ENCODE peak calls at places on chromosomes 7 and 10, in seven cellular contexts. C is fibroblast of lung, W is fibroblast of mammary gland, J is lower leg skin, Y is tibial artery, S is GM12878, F is cardiac muscle cell. I is an unnamed sample.

GRCh38 chr7:142670504-142670903 is 78.8 kb upstream of the PRSS1 start:
- DNase-seq in C (no peak), W (no peak), J (no peak), Y (no peak), S (no peak), F (no peak), I (no peak)

GRCh38 chr10:90787906-90788491 is 69.8 kb downstream of the HTR7 start:
- DNase-seq in C (peak), W (peak), J (no peak), Y (no peak), S (no peak), F (peak), I (peak)

GRCh38 chr10:110840225-110840922 is 31.4 kb upstream of the PDCD4 start:
- DNase-seq in C (no peak), W (no peak), J (peak), Y (peak), S (no peak), F (no peak), I (no peak)

GRCh38 chr10:69936091-69936490 is 116.6 kb upstream of the MACROH2A2 start:
- DNase-seq in C (no peak), W (no peak), J (no peak), Y (no peak), S (no peak), F (no peak), I (peak)

GRCh38 chr7:17401806-17402627 is 103.6 kb downstream of the AHR start:
- DNase-seq in C (no peak), W (no peak), J (no peak), Y (no peak), S (peak), F (no peak), I (peak)

GRCh38 chr10:90621577-90621976 is 236.3 kb downstream of the HTR7 start:
- DNase-seq in C (peak), W (peak), J (no peak), Y (no peak), S (no peak), F (peak), I (no peak)

GRCh38 chr10:97539523-97540200 is 32.9 kb upstream of the ANKRD2 start:
- DNase-seq in C (peak), W (peak), J (no peak), Y (no peak), S (no peak), F (no peak), I (no peak)

GRCh38 chr10:71975891-71976725 is 11.9 kb downstream of the CHST3 start:
- DNase-seq in C (peak), W (peak), J (no peak), Y (peak), S (no peak), F (no peak), I (no peak)

GRCh38 chr7:47477191-47478016 is 104.5 kb downstream of the TNS3 start:
- DNase-seq in C (no peak), W (no peak), J (no peak), Y (no peak), S (no peak), F (no peak), I (no peak)

GRCh38 chr7:517848-518629 is 1.6 kb downstream of the PDGFA start:
- DNase-seq in C (peak), W (peak), J (no peak), Y (peak), S (no peak), F (peak), I (peak)

GRCh38 chr7:121621947-121622346 is 225.8 kb upstream of the FAM3C start:
- DNase-seq in C (no peak), W (no peak), J (no peak), Y (no peak), S (no peak), F (no peak), I (no peak)

GRCh38 chr7:2162959-2163358 is 69.8 kb downstream of the MAD1L1 start:
- DNase-seq in C (peak), W (peak), J (no peak), Y (peak), S (no peak), F (no peak), I (no peak)

GRCh38 chr7:32453286-32454011 is 36.7 kb downstream of the LSM5 start:
- DNase-seq in C (no peak), W (no peak), J (peak), Y (no peak), S (no peak), F (no peak), I (no peak)

GRCh38 chr7:188727-189500 is 3.5 kb upstream of the FAM20C start:
- DNase-seq in C (no peak), W (no peak), J (no peak), Y (no peak), S (no peak), F (no peak), I (no peak)

GRCh38 chr10:86186633-86187032 is 180.0 kb downstream of the GRID1 start:
- DNase-seq in C (no peak), W (no peak), J (peak), Y (no peak), S (no peak), F (no peak), I (no peak)

GRCh38 chr10:12214763-12215218 is 18.8 kb downstream of the CDC123 start:
- DNase-seq in C (peak), W (peak), J (no peak), Y (no peak), S (no peak), F (peak), I (peak)

GRCh38 chr7:9870674-9871073 is 1103.0 kb upstream of the PHF14 start:
- DNase-seq in C (no peak), W (no peak), J (no peak), Y (no peak), S (no peak), F (no peak), I (no peak)

GRCh38 chr10:101615760-101616116 is 27.6 kb downstream of the DPCD start:
- DNase-seq in C (no peak), W (no peak), J (no peak), Y (no peak), S (no peak), F (no peak), I (no peak)

GRCh38 chr7:91941450-91941849 is 788 bp downstream of the AKAP9 start:
- DNase-seq in C (peak), W (peak), J (no peak), Y (no peak), S (no peak), F (peak), I (peak)

GRCh38 chr7:90178592-90179279 is 24.5 kb downstream of the STEAP1 start:
- DNase-seq in C (peak), W (peak), J (no peak), Y (no peak), S (peak), F (no peak), I (peak)

GRCh38 chr10:70939397-70939796 is 51.0 kb upstream of the PCBD1 start:
- DNase-seq in C (no peak), W (no peak), J (no peak), Y (no peak), S (no peak), F (no peak), I (no peak)

GRCh38 chr7:30510124-30511074 is 5.8 kb upstream of the GGCT start:
- DNase-seq in C (peak), W (peak), J (no peak), Y (no peak), S (no peak), F (peak), I (peak)

GRCh38 chr7:137020351-137020750 is 151.9 kb downstream of the CHRM2 start:
- DNase-seq in C (no peak), W (no peak), J (no peak), Y (no peak), S (no peak), F (no peak), I (no peak)

GRCh38 chr7:151094675-151095074 is 8.4 kb downstream of the AGAP3 start:
- DNase-seq in C (no peak), W (peak), J (no peak), Y (no peak), S (no peak), F (no peak), I (no peak)

GRCh38 chr10:33248638-33249037 is 85.8 kb downstream of the NRP1 start:
- DNase-seq in C (peak), W (peak), J (no peak), Y (no peak), S (no peak), F (no peak), I (peak)

GRCh38 chr10:100999742-101000601 is at the start of gene LZTS2:
- DNase-seq in C (peak), W (no peak), J (no peak), Y (peak), S (no peak), F (peak), I (no peak)

GRCh38 chr10:17787087-17787942 is 21.8 kb upstream of the MRC1 start:
- DNase-seq in C (peak), W (peak), J (no peak), Y (no peak), S (no peak), F (no peak), I (no peak)

GRCh38 chr7:32290015-32290414 is 200.2 kb downstream of the LSM5 start:
- DNase-seq in C (no peak), W (no peak), J (no peak), Y (no peak), S (no peak), F (no peak), I (no peak)

GRCh38 chr7:118040562-118040961 is 143.4 kb upstream of the LSM8 start:
- DNase-seq in C (no peak), W (no peak), J (no peak), Y (no peak), S (peak), F (no peak), I (no peak)

GRCh38 chr7:155451522-155452239 is 6.2 kb upstream of the EN2 start:
- DNase-seq in C (no peak), W (no peak), J (no peak), Y (no peak), S (no peak), F (no peak), I (no peak)

GRCh38 chr7:150992833-150993302 is 2.1 kb downstream of the NOS3 start:
- DNase-seq in C (no peak), W (no peak), J (no peak), Y (no peak), S (no peak), F (peak), I (peak)

GRCh38 chr10:115826391-115826790 is 446.6 kb downstream of the GFRA1 start:
- DNase-seq in C (no peak), W (no peak), J (no peak), Y (no peak), S (no peak), F (no peak), I (no peak)

GRCh38 chr7:136594739-136595144 is 273.7 kb upstream of the CHRM2 start:
- DNase-seq in C (no peak), W (no peak), J (no peak), Y (no peak), S (no peak), F (no peak), I (no peak)

GRCh38 chr7:114048386-114049235 is 129.8 kb upstream of the PPP1R3A start:
- DNase-seq in C (peak), W (peak), J (no peak), Y (no peak), S (no peak), F (no peak), I (no peak)
- H3K4me3 ChIP-seq in C (no peak), W (no peak), J (no peak), Y (peak), S (no peak), F (no peak), I (no peak)

GRCh38 chr10:13470270-13470669 is 58.5 kb downstream of the BEND7 start:
- DNase-seq in C (no peak), W (no peak), J (no peak), Y (no peak), S (no peak), F (no peak), I (no peak)
- TF ChIP-seq CTCF in C (peak), W (peak), J (no peak), Y (no peak), S (peak), F (no peak), I (peak)

DNA sequence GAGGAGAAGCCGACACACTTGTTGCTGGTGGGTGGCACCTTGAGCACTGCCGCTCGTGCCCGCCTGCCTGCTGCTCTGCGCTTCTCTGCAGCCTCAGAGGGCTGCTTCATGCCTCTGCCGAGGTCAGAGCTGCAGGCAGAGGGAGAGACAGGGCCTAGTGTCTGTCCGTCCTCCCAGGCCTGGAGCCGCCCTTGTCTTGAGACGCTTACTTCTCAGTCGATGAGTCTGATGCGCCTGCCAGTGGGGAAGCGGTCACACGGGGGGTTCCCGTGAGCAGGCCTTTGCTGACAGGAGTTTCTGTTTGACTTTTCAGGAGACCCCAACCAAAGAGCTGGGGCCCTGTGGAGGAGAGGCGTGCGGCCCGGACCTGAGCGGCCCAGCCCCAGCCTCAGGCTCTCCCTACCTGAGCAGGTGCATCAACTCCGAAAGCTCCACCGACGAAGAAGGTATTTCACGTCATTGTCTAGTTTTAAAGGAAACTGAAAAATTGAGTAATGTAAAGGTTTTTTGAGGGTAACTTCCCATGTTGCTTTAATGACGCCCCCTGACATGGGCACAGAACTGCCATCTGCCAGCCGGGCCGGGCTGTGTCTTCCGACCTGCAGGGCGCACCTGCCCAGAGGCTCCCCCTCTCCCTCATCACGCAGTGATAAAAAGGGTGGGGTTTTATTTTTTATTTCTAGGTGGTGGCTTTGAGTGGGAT is 7.8 kb upstream of the BHLHA15 start:
- DNase-seq in C (no peak), W (no peak), J (peak), Y (no peak), S (no peak), F (no peak), I (peak)
- H3K4me3 ChIP-seq in C (no peak), W (no peak), J (no peak), Y (no peak), S (peak), F (no peak), I (peak)

DNA sequence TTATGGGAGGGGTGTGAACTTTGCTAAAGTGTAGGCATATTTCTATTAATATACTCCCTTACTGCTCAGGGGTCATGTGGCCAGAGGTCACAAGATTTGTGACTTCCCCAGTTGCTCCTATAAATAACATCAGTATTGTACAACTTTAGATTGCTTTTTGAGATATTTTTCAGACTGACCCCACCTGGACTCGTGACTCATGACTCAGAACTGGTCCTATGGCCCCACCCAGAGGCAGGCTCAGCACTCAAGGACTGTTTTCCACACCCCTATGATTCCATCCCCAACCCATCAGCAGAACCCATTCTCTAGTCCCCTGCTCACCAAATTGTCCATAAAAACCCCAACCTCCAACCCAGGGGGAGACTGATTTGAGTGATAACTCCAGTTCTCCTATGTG is 2.7 kb upstream of the CUL2 start:
- DNase-seq in C (no peak), W (peak), J (no peak), Y (no peak), S (no peak), F (no peak), I (peak)
- TF ChIP-seq CTCF in C (no peak), W (no peak), J (no peak), Y (no peak), S (no peak), F (no peak), I (no peak)

GRCh38 chr10:28807760-28808613 is 130.7 kb downstream of the BAMBI start:
- DNase-seq in C (peak), W (no peak), J (no peak), Y (no peak), S (no peak), F (peak), I (no peak)
- H3K4me3 ChIP-seq in C (no peak), W (no peak), J (no peak), Y (peak), S (no peak), F (peak), I (no peak)

DNA sequence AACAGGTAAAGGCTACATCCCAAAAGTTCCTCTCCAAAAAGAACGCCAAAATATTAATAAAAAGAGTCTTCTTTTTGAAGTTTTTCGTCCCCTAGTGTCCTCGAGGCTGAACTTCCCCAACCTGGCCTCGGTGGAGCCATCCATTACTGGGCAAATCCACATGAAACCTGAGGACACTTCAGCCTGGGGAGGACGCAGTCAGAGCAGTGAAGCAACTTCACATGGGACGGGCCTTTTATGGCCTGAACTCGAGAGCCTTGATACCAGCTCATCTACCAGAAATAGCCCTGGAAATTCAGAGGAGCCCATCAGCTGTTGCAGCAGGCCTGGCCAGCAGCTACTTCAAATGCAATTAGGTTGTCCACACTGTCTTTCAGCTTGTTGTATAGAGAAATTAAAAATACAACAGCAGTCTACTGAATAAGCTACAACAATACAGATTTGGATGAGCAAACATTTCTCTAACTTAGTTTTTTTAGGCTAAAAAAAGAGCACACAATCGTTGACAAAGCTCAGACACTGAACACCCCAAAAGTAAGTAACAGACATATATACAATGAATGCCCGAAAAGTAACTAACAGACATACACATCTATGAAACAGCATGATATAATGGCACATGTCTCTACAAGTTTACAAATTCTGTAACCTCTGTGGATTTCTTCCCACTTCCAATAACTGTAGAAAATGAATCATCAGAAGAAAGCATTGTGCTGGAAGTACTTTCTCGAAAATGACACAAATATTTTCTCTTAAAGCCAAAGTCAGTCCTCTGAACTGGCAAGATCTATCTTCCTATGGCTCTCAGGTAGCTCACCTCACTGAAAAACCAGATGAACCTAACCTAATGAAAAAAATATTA is at the start of gene SVIL:
- DNase-seq in C (peak), W (peak), J (peak), Y (peak), S (no peak), F (peak), I (no peak)
- TF ChIP-seq CTCF in C (no peak), W (no peak), J (no peak), Y (peak), S (no peak), F (no peak), I (no peak)

DNA sequence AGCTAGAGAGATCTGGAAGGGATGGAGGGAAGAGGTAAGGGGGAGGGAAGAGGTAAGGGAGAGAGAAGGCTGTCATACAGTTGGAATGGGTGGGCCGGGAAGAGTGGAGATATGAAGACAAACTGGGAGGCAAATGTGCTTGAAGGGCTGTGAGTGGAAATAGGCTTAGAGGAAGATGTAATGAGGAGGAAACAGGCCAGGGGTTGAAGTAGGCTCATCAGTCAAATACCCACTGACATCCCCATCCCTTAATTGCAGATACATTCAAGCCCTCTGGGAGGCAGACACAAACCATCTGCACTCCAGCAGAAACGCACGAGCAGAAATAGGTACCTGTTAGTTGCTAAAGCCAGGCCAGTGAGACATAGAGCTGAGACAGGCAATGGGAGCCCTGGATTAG is 2.1 kb downstream of the SYNPO2L start:
- DNase-seq in C (peak), W (peak), J (no peak), Y (no peak), S (no peak), F (peak), I (peak)
- H3K4me3 ChIP-seq in C (no peak), W (no peak), J (no peak), Y (no peak), S (no peak), F (no peak), I (no peak)

DNA sequence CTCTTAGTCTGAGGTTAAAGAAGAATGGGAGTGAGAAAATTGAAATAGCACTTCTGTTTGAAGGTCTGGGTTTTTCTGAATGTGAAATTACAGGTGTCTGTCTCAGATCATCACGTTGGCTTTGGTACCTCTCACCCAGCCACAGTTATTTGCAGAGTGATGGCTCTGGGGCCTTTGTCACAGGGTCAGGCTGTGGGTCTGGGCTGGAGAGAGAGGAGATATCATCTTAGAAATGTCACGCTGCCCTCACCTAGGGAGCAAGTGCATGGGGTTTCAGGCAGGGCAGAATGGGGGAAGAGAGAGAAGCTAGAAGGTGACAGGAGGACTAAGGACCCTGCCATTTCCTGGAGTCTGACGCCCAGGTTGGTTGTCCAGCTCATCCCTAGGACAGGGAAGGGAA is 127.2 kb downstream of the CFAP58 start:
- DNase-seq in C (no peak), W (no peak), J (no peak), Y (no peak), S (no peak), F (no peak), I (no peak)
- TF ChIP-seq CTCF in C (no peak), W (no peak), J (no peak), Y (no peak), S (no peak), F (no peak), I (no peak)